ENCODE peak calls at places on chromosomes 12 and 14, in seven cellular contexts. Z, B, U, I, A, T and X are unnamed samples.

GRCh38 chr14:49546766-49547165 is 39.4 kb downstream of the RPS29 start:
- DNase-seq in T (no peak), I (no peak), U (no peak), Z (no peak), A (peak), B (no peak), X (no peak)

GRCh38 chr12:70543444-70543843 is 93.8 kb downstream of the PTPRB start:
- DNase-seq in Z (peak), U (no peak), B (peak), T (no peak), A (peak), I (no peak), X (no peak)

GRCh38 chr12:131552167-131552863 is 158.6 kb upstream of the SFSWAP start:
- DNase-seq in B (no peak), Z (no peak), U (no peak), A (no peak), I (no peak), T (no peak), X (no peak)

GRCh38 chr12:5073838-5074237 is 30.2 kb downstream of the KCNA5 start:
- DNase-seq in T (no peak), A (peak), U (no peak), B (no peak), I (no peak), Z (peak), X (peak)

GRCh38 chr12:38850463-38850862 is 54.9 kb downstream of the CPNE8 start:
- DNase-seq in Z (no peak), U (no peak), T (peak), A (no peak), I (no peak), B (peak), X (no peak)

GRCh38 chr12:80316141-80316700 is 127.8 kb upstream of the PTPRQ start:
- DNase-seq in U (no peak), Z (no peak), B (no peak), I (no peak), T (peak), A (no peak), X (no peak)

GRCh38 chr12:105226219-105226618 is 9.8 kb downstream of the APPL2 start:
- DNase-seq in B (peak), U (no peak), I (no peak), A (peak), T (no peak), Z (peak), X (no peak)

GRCh38 chr12:20883288-20883687 is 72.8 kb downstream of the SLCO1B3 start:
- DNase-seq in U (no peak), B (no peak), I (no peak), T (no peak), Z (no peak), A (no peak), X (no peak)

GRCh38 chr12:68317047-68317667 is 15.0 kb downstream of the MDM1 start:
- DNase-seq in I (no peak), Z (peak), T (peak), A (peak), B (peak), U (no peak), X (no peak)

GRCh38 chr12:93667672-93668071 is 9.5 kb upstream of the CRADD start:
- DNase-seq in B (no peak), I (no peak), A (no peak), U (no peak), T (no peak), Z (peak), X (no peak)

GRCh38 chr12:32102234-32102633 is 4.4 kb upstream of the BICD1 start:
- DNase-seq in Z (no peak), I (no peak), B (no peak), T (no peak), U (no peak), A (no peak), X (no peak)

GRCh38 chr12:110330544-110330943 is 49.5 kb downstream of the ATP2A2 start:
- DNase-seq in B (peak), I (no peak), T (no peak), U (no peak), A (peak), Z (peak), X (no peak)

GRCh38 chr12:48031135-48031960 is 27.1 kb upstream of the COL2A1 start:
- DNase-seq in I (no peak), B (no peak), T (no peak), A (peak), U (no peak), Z (no peak), X (peak)

GRCh38 chr12:130988261-130989175 is 34.8 kb downstream of the ADGRD1 start:
- DNase-seq in T (no peak), I (no peak), A (no peak), B (no peak), U (no peak), Z (no peak), X (no peak)

GRCh38 chr14:88477513-88478250 is 77.1 kb downstream of the PTPN21 start:
- DNase-seq in B (peak), T (peak), I (no peak), U (no peak), A (no peak), Z (peak), X (no peak)

GRCh38 chr14:76904100-76904739 is 78.0 kb downstream of the LRRC74A start:
- DNase-seq in B (peak), U (no peak), T (peak), A (no peak), Z (peak), I (no peak), X (no peak)

GRCh38 chr14:22847661-22848341 is 11.4 kb downstream of the MMP14 start:
- DNase-seq in Z (peak), U (no peak), I (no peak), B (peak), T (peak), A (no peak), X (no peak)

GRCh38 chr12:123097521-123098084 is 53.3 kb downstream of the PITPNM2 start:
- DNase-seq in I (no peak), B (peak), T (no peak), A (no peak), Z (no peak), U (no peak), X (no peak)

GRCh38 chr12:15982471-15982870 is 71.3 kb downstream of the DERA start:
- DNase-seq in Z (peak), B (peak), I (no peak), A (peak), U (no peak), T (no peak), X (no peak)

GRCh38 chr14:56585461-56586084 is 6.0 kb downstream of the TMEM260 start:
- DNase-seq in U (no peak), B (no peak), T (no peak), A (no peak), Z (no peak), I (no peak), X (no peak)

GRCh38 chr12:126218697-126219096 is 1153.5 kb downstream of the AACS start:
- DNase-seq in B (no peak), U (no peak), I (no peak), T (no peak), Z (no peak), A (no peak), X (no peak)

GRCh38 chr12:3202734-3203446 is 125.7 kb downstream of the TSPAN9 start:
- DNase-seq in Z (peak), I (no peak), A (peak), U (peak), B (peak), T (peak), X (peak)

GRCh38 chr12:52023182-52023975 is 16.6 kb downstream of the TAMALIN start:
- DNase-seq in I (peak), A (peak), B (peak), T (peak), Z (peak), U (peak), X (peak)

GRCh38 chr12:113413488-113413939 is 8.7 kb upstream of the SDSL start:
- DNase-seq in I (no peak), A (peak), Z (peak), T (peak), U (no peak), B (peak), X (no peak)

GRCh38 chr12:8644345-8645248 is 18.0 kb downstream of the MFAP5 start:
- DNase-seq in T (peak), U (no peak), A (no peak), I (no peak), Z (no peak), B (no peak), X (no peak)

GRCh38 chr14:100871234-100872186 is 32.0 kb downstream of the RTL1 start:
- DNase-seq in A (peak), T (no peak), I (no peak), U (no peak), B (peak), Z (peak), X (no peak)

GRCh38 chr12:47088021-47088944 is 8.5 kb upstream of the AMIGO2 start:
- DNase-seq in U (no peak), B (peak), T (no peak), I (no peak), Z (peak), A (no peak), X (no peak)

DNA sequence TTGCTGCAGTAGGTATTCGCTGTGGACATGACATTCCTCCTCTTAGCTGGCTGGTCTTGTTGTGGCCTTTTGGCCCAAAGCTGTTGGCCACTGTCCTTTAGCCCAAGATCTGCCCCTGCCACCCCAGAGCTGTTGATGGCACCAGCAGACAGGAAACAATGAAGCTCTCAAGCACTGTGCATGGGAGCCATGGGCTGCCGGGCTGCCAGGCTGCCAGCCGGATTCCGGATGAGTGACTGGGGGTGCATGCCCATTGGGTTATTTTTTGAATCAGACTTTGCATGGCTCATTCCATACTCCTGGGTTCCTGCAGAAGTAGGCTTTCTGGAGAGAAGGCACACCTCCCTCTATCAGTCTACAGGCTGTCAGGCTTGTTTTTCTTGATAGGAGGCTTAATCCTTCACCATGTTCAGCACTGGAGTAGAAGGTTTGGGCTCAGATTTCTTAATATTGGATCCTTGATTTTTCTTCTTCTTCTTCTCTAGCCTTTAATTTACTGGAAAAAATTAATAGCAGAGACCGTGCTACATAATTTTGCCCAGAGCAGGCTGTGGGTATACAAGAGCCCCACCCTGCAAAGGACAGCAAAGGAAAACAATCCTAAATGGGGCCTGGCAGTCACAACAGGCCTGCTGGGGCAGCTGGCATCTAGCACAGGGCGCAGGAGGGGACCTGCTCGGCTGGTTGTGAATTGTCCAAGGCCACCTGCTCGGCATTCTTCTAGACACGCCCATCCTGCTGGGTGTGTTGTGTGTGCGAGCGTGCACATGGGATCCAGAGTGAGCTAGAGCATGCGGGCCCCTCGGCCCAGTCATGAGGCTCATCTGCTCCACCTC is 32.2 kb downstream of the MAX start:
- DNase-seq in B (no peak), U (no peak), Z (no peak), A (no peak), I (no peak), T (peak), X (no peak)
- H3K4ac ChIP-seq in B (no peak), U (peak), Z (no peak), A (no peak), I (no peak), T (no peak), X (no peak)

GRCh38 chr12:55651314-55651703 is 14.6 kb downstream of the OR10P1 start:
- DNase-seq in I (no peak), B (no peak), U (no peak), A (no peak), Z (no peak), T (no peak), X (no peak)

GRCh38 chr12:55652352-55652751 is 15.7 kb downstream of the OR10P1 start:
- DNase-seq in Z (no peak), I (no peak), A (no peak), U (no peak), T (no peak), B (no peak), X (no peak)

GRCh38 chr12:55657282-55657681 is 20.6 kb downstream of the OR10P1 start:
- DNase-seq in T (no peak), I (no peak), B (no peak), Z (no peak), U (no peak), A (no peak), X (peak)

GRCh38 chr12:55654506-55655224 is 18.0 kb downstream of the OR10P1 start:
- DNase-seq in A (no peak), U (no peak), I (no peak), B (no peak), T (no peak), Z (no peak), X (no peak)

DNA sequence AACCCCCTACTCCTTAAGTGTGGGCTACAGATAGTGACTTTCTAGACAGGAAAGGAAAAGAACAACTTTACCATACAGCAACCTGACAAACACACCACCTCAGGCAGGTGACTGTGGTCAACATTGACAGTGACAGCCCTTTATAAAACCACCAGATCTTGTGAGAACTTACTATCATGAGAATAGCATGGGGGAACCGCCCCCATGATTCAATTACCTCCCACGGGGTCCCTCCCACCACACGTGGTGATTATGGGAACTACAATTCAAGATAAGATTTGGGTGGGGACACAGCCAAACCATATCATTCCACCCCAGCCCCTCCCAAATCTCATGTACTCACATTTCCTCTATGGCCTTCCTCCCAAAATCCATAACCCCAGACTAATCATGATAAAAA is 16.3 kb downstream of the OR10P1 start:
- DNase-seq in I (no peak), T (no peak), U (no peak), A (no peak), B (no peak), Z (no peak), X (no peak)
- H3K4ac ChIP-seq in I (no peak), T (no peak), U (no peak), A (no peak), B (no peak), Z (no peak), X (no peak)

GRCh38 chr14:91520138-91520537 is 10.0 kb upstream of the PPP4R3A start:
- DNase-seq in Z (no peak), B (no peak), T (no peak), I (no peak), U (no peak), A (no peak), X (no peak)
- H3K4ac ChIP-seq in Z (no peak), B (no peak), T (no peak), I (no peak), U (no peak), A (no peak), X (no peak)

GRCh38 chr14:105978618-105979295 is 452.4 kb downstream of the TMEM121 start:
- DNase-seq in B (no peak), T (no peak), I (no peak), Z (no peak), U (no peak), A (no peak), X (no peak)
- H3K4ac ChIP-seq in B (no peak), T (no peak), I (no peak), Z (no peak), U (no peak), A (no peak), X (no peak)

DNA sequence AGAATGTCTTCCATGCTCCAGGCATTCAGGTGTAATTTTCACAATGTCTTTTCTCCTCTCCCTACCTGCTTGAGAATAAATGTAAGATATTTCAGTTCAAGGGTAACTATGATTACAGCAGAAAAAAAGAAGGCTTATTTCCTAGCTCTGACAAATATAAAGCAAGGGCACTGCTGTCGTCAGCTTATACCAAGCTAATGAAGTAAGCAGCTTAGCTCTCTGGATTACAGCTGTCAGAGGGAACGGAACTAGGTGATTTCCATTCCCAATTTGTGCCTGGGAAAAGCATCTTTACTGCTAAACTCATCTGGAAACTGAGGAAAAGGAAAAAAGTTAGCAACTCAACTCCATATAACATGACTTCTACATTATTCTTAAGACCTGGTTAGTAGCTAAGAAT is 56.5 kb downstream of the ZFYVE26 start:
- DNase-seq in Z (no peak), T (no peak), A (no peak), U (no peak), B (no peak), I (no peak), X (no peak)
- H3K4ac ChIP-seq in Z (no peak), T (no peak), A (no peak), U (no peak), B (no peak), I (no peak), X (no peak)

DNA sequence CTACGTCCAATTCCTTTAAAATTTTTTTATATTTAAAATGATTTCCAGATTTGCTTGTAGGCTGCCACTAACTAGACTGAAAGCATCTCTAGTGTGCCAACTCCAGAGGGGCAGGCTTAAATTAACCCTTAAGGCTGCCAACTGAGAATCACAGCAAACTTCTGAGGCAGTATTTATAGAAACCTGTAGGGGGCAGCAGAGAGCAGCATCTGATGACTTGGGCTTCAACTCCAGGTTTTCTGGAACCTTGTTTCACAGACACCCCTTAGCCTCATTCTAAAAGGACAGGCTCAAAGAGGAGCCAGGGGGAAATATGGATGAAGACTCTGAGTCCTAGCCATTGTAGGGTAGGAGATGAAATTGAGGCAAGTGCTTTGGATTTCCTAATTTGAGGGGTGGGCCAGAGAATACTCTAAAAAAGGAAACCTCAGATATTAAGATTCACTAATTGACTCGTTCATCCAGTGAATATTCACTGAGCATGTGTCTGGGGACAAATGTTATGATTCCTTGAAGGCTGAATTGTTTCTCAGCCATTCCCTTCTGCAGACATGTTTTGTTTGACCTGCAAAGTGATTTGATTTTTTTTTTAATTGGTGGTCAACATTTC is 63.3 kb upstream of the HSPB8 start:
- DNase-seq in Z (peak), I (no peak), A (peak), U (peak), B (peak), T (peak), X (peak)
- H3K4ac ChIP-seq in Z (no peak), I (no peak), A (no peak), U (no peak), B (no peak), T (no peak), X (no peak)

GRCh38 chr12:6723607-6724408 is at the start of gene COPS7A:
- DNase-seq in I (peak), Z (peak), U (peak), A (peak), T (peak), B (peak), X (peak)

GRCh38 chr12:6725350-6725749 is 1.5 kb downstream of the COPS7A start:
- DNase-seq in U (no peak), Z (no peak), T (no peak), A (no peak), B (no peak), I (no peak), X (no peak)

GRCh38 chr12:6724409-6724797 is 557 bp downstream of the COPS7A start:
- DNase-seq in U (no peak), A (peak), I (no peak), T (peak), Z (peak), B (no peak), X (no peak)

GRCh38 chr12:6730169-6730568 is 6.3 kb downstream of the COPS7A start:
- DNase-seq in T (no peak), Z (no peak), B (no peak), U (no peak), A (no peak), I (no peak), X (no peak)

GRCh38 chr12:6729186-6729585 is 5.3 kb downstream of the COPS7A start:
- DNase-seq in Z (no peak), T (no peak), B (no peak), A (no peak), I (no peak), U (no peak), X (no peak)
- H3K4ac ChIP-seq in Z (no peak), T (no peak), B (no peak), A (no peak), I (no peak), U (no peak), X (no peak)

GRCh38 chr12:27425306-27425705 is 21.2 kb upstream of the SMCO2 start:
- DNase-seq in A (no peak), I (no peak), B (no peak), U (no peak), Z (no peak), T (peak), X (no peak)
- H3K4ac ChIP-seq in A (no peak), I (no peak), B (no peak), U (no peak), Z (no peak), T (no peak), X (no peak)

GRCh38 chr12:27331299-27331926 is 1.2 kb upstream of the BMAL2 start:
- DNase-seq in U (no peak), I (no peak), Z (peak), B (peak), T (peak), A (no peak), X (no peak)
- H3K4ac ChIP-seq in U (no peak), I (no peak), Z (peak), B (no peak), T (no peak), A (no peak), X (no peak)